ENCODE peak calls at places on chromosomes 1 and 21, in five cellular contexts. One of them, this sample, is unnamed.
A peak's percentile ranks its signal among the peaks of the same experiment; 100 is the strongest.

GRCh38 chr1:77060000-77060399 is 159.2 kb downstream of the PIGK start:
- DNase-seq in heart left ventricle: no peak
- DNase-seq in A549: no peak
- DNase-seq in HFF-Myc: no peak
- DNase-seq in Panc1: no peak
- DNase-seq in this sample: no peak

GRCh38 chr21:28537371-28538079 is 455.2 kb downstream of the LTN1 start:
- DNase-seq in heart left ventricle: no peak
- DNase-seq in A549: no peak
- DNase-seq in HFF-Myc: peak; percentile 99
- DNase-seq in Panc1: no peak
- DNase-seq in this sample: peak; percentile 94

GRCh38 chr21:37266515-37267221 is 466 bp downstream of the VPS26C start:
- DNase-seq in heart left ventricle: no peak
- DNase-seq in A549: peak; percentile 23
- DNase-seq in HFF-Myc: no peak
- DNase-seq in Panc1: no peak
- DNase-seq in this sample: peak; percentile 36

GRCh38 chr1:65948609-65949229 is 156.0 kb downstream of the PDE4B start:
- DNase-seq in heart left ventricle: no peak
- DNase-seq in A549: peak; percentile 33
- DNase-seq in HFF-Myc: no peak
- DNase-seq in Panc1: no peak
- DNase-seq in this sample: peak; percentile 49

GRCh38 chr1:35640380-35641232 is 720 bp downstream of the PSMB2 start:
- DNase-seq in heart left ventricle: no peak
- DNase-seq in A549: no peak
- DNase-seq in HFF-Myc: no peak
- DNase-seq in Panc1: no peak
- DNase-seq in this sample: no peak

GRCh38 chr1:107526524-107527198 is 385.8 kb downstream of the NTNG1 start:
- DNase-seq in heart left ventricle: no peak
- DNase-seq in A549: no peak
- DNase-seq in HFF-Myc: no peak
- DNase-seq in Panc1: no peak
- DNase-seq in this sample: no peak

GRCh38 chr21:39869141-39869818 is 2.0 kb downstream of the PCP4 start:
- DNase-seq in heart left ventricle: no peak
- DNase-seq in A549: no peak
- DNase-seq in HFF-Myc: no peak
- DNase-seq in Panc1: no peak
- DNase-seq in this sample: no peak

GRCh38 chr1:56967900-56968832 is 2.4 kb upstream of the C8B start:
- DNase-seq in heart left ventricle: no peak
- DNase-seq in A549: peak; percentile 11
- DNase-seq in HFF-Myc: no peak
- DNase-seq in Panc1: no peak
- DNase-seq in this sample: no peak

GRCh38 chr1:85168884-85169283 is 31.9 kb downstream of the SYDE2 start:
- DNase-seq in heart left ventricle: no peak
- DNase-seq in A549: no peak
- DNase-seq in HFF-Myc: no peak
- DNase-seq in Panc1: no peak
- DNase-seq in this sample: no peak

GRCh38 chr1:107668762-107669161 is 296.2 kb downstream of the VAV3 start:
- DNase-seq in heart left ventricle: no peak
- DNase-seq in A549: no peak
- DNase-seq in HFF-Myc: no peak
- DNase-seq in Panc1: no peak
- DNase-seq in this sample: no peak

GRCh38 chr1:212822956-212823355 is 24.5 kb downstream of the SPATA45 start:
- DNase-seq in heart left ventricle: no peak
- DNase-seq in A549: no peak
- DNase-seq in HFF-Myc: no peak
- DNase-seq in Panc1: no peak
- DNase-seq in this sample: no peak

GRCh38 chr21:42770717-42771502 is 108.4 kb downstream of the WDR4 start:
- DNase-seq in heart left ventricle: no peak
- DNase-seq in A549: no peak
- DNase-seq in HFF-Myc: no peak
- DNase-seq in Panc1: no peak
- DNase-seq in this sample: no peak

GRCh38 chr1:150009604-150010387 is 730 bp downstream of the OTUD7B start:
- DNase-seq in heart left ventricle: peak; percentile 40
- DNase-seq in A549: peak; percentile 48
- DNase-seq in HFF-Myc: no peak
- DNase-seq in Panc1: peak; percentile 17
- DNase-seq in this sample: peak; percentile 85

GRCh38 chr1:207858806-207859205 is 52.1 kb downstream of the CD34 start:
- DNase-seq in heart left ventricle: no peak
- DNase-seq in A549: no peak
- DNase-seq in HFF-Myc: no peak
- DNase-seq in Panc1: no peak
- DNase-seq in this sample: no peak

GRCh38 chr1:109136766-109137165 is 22.9 kb downstream of the ELAPOR1 start:
- DNase-seq in heart left ventricle: no peak
- DNase-seq in A549: no peak
- DNase-seq in HFF-Myc: no peak
- DNase-seq in Panc1: no peak
- DNase-seq in this sample: no peak

GRCh38 chr1:211606914-211607751 is 28.2 kb upstream of the SLC30A1 start:
- DNase-seq in heart left ventricle: peak; percentile 33
- DNase-seq in A549: no peak
- DNase-seq in HFF-Myc: no peak
- DNase-seq in Panc1: no peak
- DNase-seq in this sample: no peak

GRCh38 chr1:234882898-234883297 is 245.7 kb downstream of the TOMM20 start:
- DNase-seq in heart left ventricle: no peak
- DNase-seq in A549: no peak
- DNase-seq in HFF-Myc: no peak
- DNase-seq in Panc1: no peak
- DNase-seq in this sample: no peak

GRCh38 chr21:33373451-33373850 is 29.8 kb upstream of the IFNGR2 start:
- DNase-seq in heart left ventricle: no peak
- DNase-seq in A549: no peak
- DNase-seq in HFF-Myc: no peak
- DNase-seq in Panc1: no peak
- DNase-seq in this sample: no peak
- H3K4me3 ChIP-seq in heart left ventricle: no peak overlapping the region
- H3K4me3 ChIP-seq in A549: no peak overlapping the region
- H3K4me3 ChIP-seq in HFF-Myc: no peak overlapping the region
- H3K4me3 ChIP-seq in Panc1: no peak overlapping the region
- H3K4me3 ChIP-seq in this sample: no peak overlapping the region

GRCh38 chr1:226651041-226651731 is 87.9 kb downstream of the ITPKB start:
- DNase-seq in heart left ventricle: no peak
- DNase-seq in A549: no peak
- DNase-seq in HFF-Myc: no peak
- DNase-seq in Panc1: no peak
- DNase-seq in this sample: no peak

GRCh38 chr1:226649244-226649643 is 89.8 kb downstream of the ITPKB start:
- DNase-seq in heart left ventricle: no peak
- DNase-seq in A549: no peak
- DNase-seq in HFF-Myc: no peak
- DNase-seq in Panc1: no peak
- DNase-seq in this sample: no peak

GRCh38 chr1:226650236-226650841 is 88.7 kb downstream of the ITPKB start:
- DNase-seq in heart left ventricle: no peak
- DNase-seq in A549: no peak
- DNase-seq in HFF-Myc: no peak
- DNase-seq in Panc1: no peak
- DNase-seq in this sample: no peak

GRCh38 chr1:226648421-226648820 is 90.7 kb downstream of the ITPKB start:
- DNase-seq in heart left ventricle: no peak
- DNase-seq in A549: no peak
- DNase-seq in HFF-Myc: no peak
- DNase-seq in Panc1: no peak
- DNase-seq in this sample: no peak

DNA sequence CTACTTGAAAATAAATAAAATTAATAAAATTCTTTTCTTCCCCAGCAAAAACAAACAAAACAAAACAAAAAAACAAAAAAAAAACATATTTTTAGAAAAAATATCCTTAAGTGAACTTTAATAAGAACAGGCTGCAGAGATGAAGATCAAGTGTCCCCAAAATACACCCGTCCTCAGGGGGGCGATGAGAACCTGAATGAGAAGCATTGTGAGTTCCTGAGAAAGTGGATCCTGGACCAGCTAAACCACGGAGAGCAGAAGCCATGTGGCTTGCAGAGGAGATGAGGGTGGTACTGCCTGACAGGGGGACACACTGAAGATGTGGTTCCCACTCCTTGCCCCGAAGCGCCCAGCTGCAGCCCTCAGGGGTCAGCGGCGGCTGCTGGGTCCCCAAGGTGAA is 89.3 kb downstream of the ITPKB start:
- DNase-seq in heart left ventricle: no peak
- DNase-seq in A549: peak; percentile 28
- DNase-seq in HFF-Myc: no peak
- DNase-seq in Panc1: no peak
- DNase-seq in this sample: no peak
- TF ChIP-seq CTCF in heart left ventricle: peak; percentile 30
- TF ChIP-seq CTCF in A549: peak; percentile 24
- TF ChIP-seq CTCF in HFF-Myc: peak; percentile 30
- TF ChIP-seq CTCF in Panc1: no peak
- TF ChIP-seq CTCF in this sample: peak; percentile 34

DNA sequence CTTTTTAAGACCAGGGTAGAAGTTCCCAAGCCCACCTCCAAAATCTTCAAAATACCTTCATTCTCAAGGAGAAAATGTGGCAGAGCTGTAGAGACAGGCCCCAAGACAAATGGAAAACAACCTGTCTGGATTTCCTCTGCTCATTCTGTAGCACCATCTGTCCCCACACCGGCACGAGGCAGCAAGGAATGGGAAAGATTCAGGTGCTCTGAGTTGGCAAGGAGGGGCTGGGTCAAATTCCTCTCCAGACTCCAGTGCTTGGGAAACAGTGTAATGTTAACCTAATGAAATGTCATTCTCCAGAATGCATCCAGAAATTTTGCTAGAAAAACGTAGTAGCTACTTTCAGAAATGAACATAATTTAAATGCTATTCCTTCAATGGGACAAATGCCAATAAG is 9.3 kb downstream of the PABPC4 start:
- DNase-seq in heart left ventricle: no peak
- DNase-seq in A549: no peak
- DNase-seq in HFF-Myc: no peak
- DNase-seq in Panc1: no peak
- DNase-seq in this sample: no peak
- H3K4me3 ChIP-seq in heart left ventricle: no peak overlapping the region
- H3K4me3 ChIP-seq in A549: no peak overlapping the region
- H3K4me3 ChIP-seq in HFF-Myc: no peak overlapping the region
- H3K4me3 ChIP-seq in Panc1: no peak overlapping the region
- H3K4me3 ChIP-seq in this sample: no peak overlapping the region

GRCh38 chr1:33429846-33430750 is 797 bp downstream of the PHC2 start:
- DNase-seq in heart left ventricle: peak; percentile 40
- DNase-seq in A549: no peak
- DNase-seq in HFF-Myc: no peak
- DNase-seq in Panc1: no peak
- DNase-seq in this sample: no peak
- TF ChIP-seq CTCF in heart left ventricle: no peak
- TF ChIP-seq CTCF in A549: no peak
- TF ChIP-seq CTCF in HFF-Myc: no peak
- TF ChIP-seq CTCF in Panc1: no peak
- TF ChIP-seq CTCF in this sample: no peak

DNA sequence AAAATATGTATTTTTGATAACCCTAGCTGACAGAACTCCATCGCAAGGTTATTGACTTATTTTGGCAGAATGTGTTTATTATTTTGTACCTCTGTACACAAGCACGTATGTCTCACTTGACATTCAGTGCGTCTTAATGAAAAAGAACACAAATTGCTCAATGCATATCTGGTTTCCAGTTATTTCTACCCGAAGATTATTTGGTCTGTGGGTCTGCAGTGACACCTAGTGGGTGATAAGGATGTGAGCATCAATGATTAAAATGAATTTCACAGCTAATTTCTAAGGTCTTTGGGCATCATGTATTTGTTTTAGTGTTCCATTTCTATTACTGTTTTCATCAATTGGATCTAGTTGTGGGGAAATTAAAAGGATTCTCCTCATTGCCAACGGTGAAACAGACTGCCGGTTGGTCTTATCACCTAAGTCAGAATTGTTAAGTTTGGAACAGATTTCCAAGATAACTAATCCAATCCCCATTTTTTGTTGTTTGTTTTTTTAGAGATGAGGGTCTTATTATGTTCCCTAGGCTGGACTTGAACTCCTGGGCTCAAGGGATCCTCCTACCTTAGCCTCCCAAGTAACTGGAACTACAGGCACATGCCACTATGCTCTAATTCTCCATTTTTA is 13.9 kb downstream of the DDX20 start:
- DNase-seq in heart left ventricle: no peak
- DNase-seq in A549: peak; percentile 63
- DNase-seq in HFF-Myc: peak; percentile 48
- DNase-seq in Panc1: peak; percentile 18
- DNase-seq in this sample: peak; percentile 65
- H3K4me3 ChIP-seq in heart left ventricle: no peak overlapping the region
- H3K4me3 ChIP-seq in A549: no peak overlapping the region
- H3K4me3 ChIP-seq in HFF-Myc: no peak overlapping the region
- H3K4me3 ChIP-seq in Panc1: no peak overlapping the region
- H3K4me3 ChIP-seq in this sample: no peak overlapping the region

GRCh38 chr1:1061682-1062363 is 12.3 kb downstream of the RNF223 start:
- DNase-seq in heart left ventricle: no peak
- DNase-seq in A549: no peak
- DNase-seq in HFF-Myc: no peak
- DNase-seq in Panc1: no peak
- DNase-seq in this sample: no peak

GRCh38 chr1:1060281-1061000 is 13.7 kb downstream of the RNF223 start:
- DNase-seq in heart left ventricle: no peak
- DNase-seq in A549: no peak
- DNase-seq in HFF-Myc: no peak
- DNase-seq in Panc1: no peak
- DNase-seq in this sample: no peak

GRCh38 chr1:1058088-1058905 is 15.8 kb downstream of the RNF223 start:
- DNase-seq in heart left ventricle: no peak
- DNase-seq in A549: no peak
- DNase-seq in HFF-Myc: no peak
- DNase-seq in Panc1: no peak
- DNase-seq in this sample: no peak

GRCh38 chr1:1059494-1060280 is 14.4 kb downstream of the RNF223 start:
- DNase-seq in heart left ventricle: peak; percentile 87
- DNase-seq in A549: peak; percentile 68
- DNase-seq in HFF-Myc: no peak
- DNase-seq in Panc1: no peak
- DNase-seq in this sample: peak; percentile 72

GRCh38 chr1:1058921-1059493 is 15.1 kb downstream of the RNF223 start:
- DNase-seq in heart left ventricle: no peak
- DNase-seq in A549: no peak
- DNase-seq in HFF-Myc: no peak
- DNase-seq in Panc1: no peak
- DNase-seq in this sample: no peak
- TF ChIP-seq CTCF in heart left ventricle: peak; percentile 32
- TF ChIP-seq CTCF in A549: peak; percentile 58
- TF ChIP-seq CTCF in HFF-Myc: peak; percentile 22
- TF ChIP-seq CTCF in Panc1: peak; percentile 92
- TF ChIP-seq CTCF in this sample: no peak